ENCODE peak calls at places on chromosomes 3 and 15, in five cellular contexts. One of them, this sample, is unnamed.

GRCh38 chr15:48537277-48538113 is 108.0 kb downstream of the FBN1 start:
- DNase-seq in RWPE2: no peak
- DNase-seq in right atrium auricular region: no peak
- DNase-seq in upper lobe of right lung: no peak
- DNase-seq in heart left ventricle: no peak
- DNase-seq in this sample: no peak

GRCh38 chr3:126179825-126180476 is 435 bp downstream of the ALDH1L1 start:
- DNase-seq in heart left ventricle: peak; percentile 85
- DNase-seq in upper lobe of right lung: no peak
- DNase-seq in RWPE2: no peak
- DNase-seq in right atrium auricular region: peak; percentile 76
- DNase-seq in this sample: peak; percentile 89

GRCh38 chr3:186532641-186533072 is 11.5 kb downstream of the CRYGS start:
- DNase-seq in RWPE2: no peak
- DNase-seq in heart left ventricle: no peak
- DNase-seq in upper lobe of right lung: no peak
- DNase-seq in right atrium auricular region: no peak
- DNase-seq in this sample: no peak

GRCh38 chr3:138051946-138052802 is 42.2 kb downstream of the CLDN18 start:
- DNase-seq in upper lobe of right lung: peak; percentile 80
- DNase-seq in RWPE2: no peak
- DNase-seq in right atrium auricular region: no peak
- DNase-seq in heart left ventricle: peak; percentile 51
- DNase-seq in this sample: peak; percentile 88

GRCh38 chr3:58722526-58722925 is 56.0 kb upstream of the FAM3D start:
- DNase-seq in right atrium auricular region: no peak
- DNase-seq in RWPE2: no peak
- DNase-seq in upper lobe of right lung: no peak
- DNase-seq in heart left ventricle: no peak
- DNase-seq in this sample: no peak

GRCh38 chr15:66703540-66703941 is 1.5 kb downstream of the SMAD6 start:
- DNase-seq in right atrium auricular region: no peak
- DNase-seq in heart left ventricle: peak; percentile 56
- DNase-seq in RWPE2: no peak
- DNase-seq in upper lobe of right lung: peak; percentile 77
- DNase-seq in this sample: no peak

GRCh38 chr15:22888120-22888859 is 49.8 kb downstream of the NIPA2 start:
- DNase-seq in RWPE2: peak; percentile 72
- DNase-seq in heart left ventricle: no peak
- DNase-seq in upper lobe of right lung: peak; percentile 22
- DNase-seq in right atrium auricular region: no peak
- DNase-seq in this sample: no peak

GRCh38 chr15:74240002-74240568 is 4.0 kb downstream of the CCDC33 start:
- DNase-seq in RWPE2: peak; percentile 97
- DNase-seq in heart left ventricle: peak; percentile 93
- DNase-seq in right atrium auricular region: peak; percentile 60
- DNase-seq in upper lobe of right lung: peak; percentile 90
- DNase-seq in this sample: peak; percentile 85

GRCh38 chr3:43378066-43378935 is 92.0 kb downstream of the SNRK start:
- DNase-seq in RWPE2: no peak
- DNase-seq in upper lobe of right lung: no peak
- DNase-seq in heart left ventricle: no peak
- DNase-seq in right atrium auricular region: no peak
- DNase-seq in this sample: peak; percentile 85

GRCh38 chr3:183699238-183699947 is 1.8 kb downstream of the YEATS2 start:
- DNase-seq in heart left ventricle: no peak
- DNase-seq in upper lobe of right lung: no peak
- DNase-seq in right atrium auricular region: no peak
- DNase-seq in RWPE2: no peak
- DNase-seq in this sample: peak; percentile 58

GRCh38 chr3:47540281-47540680 is 26.8 kb upstream of the ELP6 start:
- DNase-seq in upper lobe of right lung: no peak
- DNase-seq in RWPE2: no peak
- DNase-seq in heart left ventricle: no peak
- DNase-seq in right atrium auricular region: no peak
- DNase-seq in this sample: no peak

GRCh38 chr15:33310481-33311311 is at the start of gene RYR3:
- DNase-seq in RWPE2: no peak
- DNase-seq in upper lobe of right lung: no peak
- DNase-seq in right atrium auricular region: no peak
- DNase-seq in heart left ventricle: no peak
- DNase-seq in this sample: peak; percentile 89

GRCh38 chr3:183189641-183190040 is 27.1 kb upstream of the LAMP3 start:
- DNase-seq in heart left ventricle: no peak
- DNase-seq in upper lobe of right lung: no peak
- DNase-seq in RWPE2: no peak
- DNase-seq in right atrium auricular region: no peak
- DNase-seq in this sample: no peak

GRCh38 chr3:119582178-119582577 is 2.9 kb downstream of the ADPRH start:
- DNase-seq in heart left ventricle: no peak
- DNase-seq in RWPE2: no peak
- DNase-seq in upper lobe of right lung: no peak
- DNase-seq in right atrium auricular region: no peak
- DNase-seq in this sample: no peak

GRCh38 chr15:92617197-92618037 is 38.2 kb downstream of the FAM174B start:
- DNase-seq in right atrium auricular region: peak; percentile 74
- DNase-seq in heart left ventricle: peak; percentile 74
- DNase-seq in upper lobe of right lung: peak; percentile 77
- DNase-seq in RWPE2: peak; percentile 48
- DNase-seq in this sample: peak; percentile 59

GRCh38 chr15:92247649-92248242 is 145.9 kb upstream of the ST8SIA2 start:
- DNase-seq in upper lobe of right lung: no peak
- DNase-seq in right atrium auricular region: no peak
- DNase-seq in RWPE2: no peak
- DNase-seq in heart left ventricle: no peak
- DNase-seq in this sample: no peak

GRCh38 chr15:69631005-69631404 is 178.4 kb downstream of the RPLP1 start:
- DNase-seq in heart left ventricle: no peak
- DNase-seq in upper lobe of right lung: no peak
- DNase-seq in right atrium auricular region: no peak
- DNase-seq in RWPE2: no peak
- DNase-seq in this sample: no peak

GRCh38 chr3:150613034-150613433 is 9.9 kb downstream of the SELENOT start:
- DNase-seq in RWPE2: no peak
- DNase-seq in right atrium auricular region: no peak
- DNase-seq in heart left ventricle: no peak
- DNase-seq in upper lobe of right lung: no peak
- DNase-seq in this sample: no peak

GRCh38 chr3:16366581-16366980 is 101.6 kb downstream of the OXNAD1 start:
- DNase-seq in heart left ventricle: no peak
- DNase-seq in right atrium auricular region: no peak
- DNase-seq in upper lobe of right lung: no peak
- DNase-seq in RWPE2: no peak
- DNase-seq in this sample: no peak

GRCh38 chr3:163919154-163919553 is 1159.1 kb downstream of the SI start:
- DNase-seq in upper lobe of right lung: no peak
- DNase-seq in heart left ventricle: no peak
- DNase-seq in right atrium auricular region: no peak
- DNase-seq in RWPE2: no peak
- DNase-seq in this sample: no peak
- H3K27ac ChIP-seq in upper lobe of right lung: no peak overlapping the region
- H3K27ac ChIP-seq in heart left ventricle: no peak overlapping the region
- H3K27ac ChIP-seq in right atrium auricular region: no peak overlapping the region
- H3K27ac ChIP-seq in RWPE2: no peak overlapping the region
- H3K27ac ChIP-seq in this sample: no peak overlapping the region

GRCh38 chr15:25620466-25620865 is 181.6 kb upstream of the UBE3A start:
- DNase-seq in RWPE2: no peak
- DNase-seq in right atrium auricular region: no peak
- DNase-seq in heart left ventricle: no peak
- DNase-seq in upper lobe of right lung: no peak
- DNase-seq in this sample: no peak

GRCh38 chr15:25619076-25619475 is 180.3 kb upstream of the UBE3A start:
- DNase-seq in heart left ventricle: no peak
- DNase-seq in upper lobe of right lung: no peak
- DNase-seq in RWPE2: no peak
- DNase-seq in right atrium auricular region: no peak
- DNase-seq in this sample: no peak

GRCh38 chr15:25619761-25620160 is 180.9 kb upstream of the UBE3A start:
- DNase-seq in upper lobe of right lung: no peak
- DNase-seq in right atrium auricular region: no peak
- DNase-seq in RWPE2: no peak
- DNase-seq in heart left ventricle: no peak
- DNase-seq in this sample: no peak

GRCh38 chr15:25616471-25616870 is 177.6 kb upstream of the UBE3A start:
- DNase-seq in upper lobe of right lung: no peak
- DNase-seq in right atrium auricular region: no peak
- DNase-seq in RWPE2: no peak
- DNase-seq in heart left ventricle: no peak
- DNase-seq in this sample: no peak

GRCh38 chr15:25618161-25618560 is 179.3 kb upstream of the UBE3A start:
- DNase-seq in upper lobe of right lung: no peak
- DNase-seq in right atrium auricular region: no peak
- DNase-seq in heart left ventricle: no peak
- DNase-seq in RWPE2: no peak
- DNase-seq in this sample: no peak
- H3K36me3 ChIP-seq in upper lobe of right lung: no peaks in the 10 kb centered on the region
- H3K36me3 ChIP-seq in right atrium auricular region: no peaks in the 10 kb centered on the region
- H3K36me3 ChIP-seq in heart left ventricle: no peaks in the 10 kb centered on the region
- H3K36me3 ChIP-seq in RWPE2: no peaks in the 10 kb centered on the region
- H3K36me3 ChIP-seq in this sample: no peaks in the 10 kb centered on the region

GRCh38 chr3:123656691-123657090 is 71.8 kb upstream of the HACD2 start:
- DNase-seq in upper lobe of right lung: no peak
- DNase-seq in right atrium auricular region: no peak
- DNase-seq in RWPE2: no peak
- DNase-seq in heart left ventricle: no peak
- DNase-seq in this sample: peak; percentile 58
- H3K27ac ChIP-seq in upper lobe of right lung: peak overlapping the region; percentile 80
- H3K27ac ChIP-seq in right atrium auricular region: no peak overlapping the region
- H3K27ac ChIP-seq in RWPE2: no peak overlapping the region
- H3K27ac ChIP-seq in heart left ventricle: no peak overlapping the region
- H3K27ac ChIP-seq in this sample: no peak overlapping the region

GRCh38 chr15:77001351-77001750 is 6.4 kb downstream of the PSTPIP1 start:
- DNase-seq in right atrium auricular region: no peak
- DNase-seq in upper lobe of right lung: peak; percentile 29
- DNase-seq in heart left ventricle: no peak
- DNase-seq in RWPE2: peak; percentile 41
- DNase-seq in this sample: no peak
- H3K36me3 ChIP-seq in right atrium auricular region: no peaks in the 10 kb centered on the region
- H3K36me3 ChIP-seq in upper lobe of right lung: no peaks in the 10 kb centered on the region
- H3K36me3 ChIP-seq in heart left ventricle: no peaks in the 10 kb centered on the region
- H3K36me3 ChIP-seq in RWPE2: no peaks in the 10 kb centered on the region
- H3K36me3 ChIP-seq in this sample: no peaks in the 10 kb centered on the region

GRCh38 chr3:71456826-71457225 is 126.7 kb downstream of the FOXP1 start:
- DNase-seq in RWPE2: no peak
- DNase-seq in upper lobe of right lung: no peak
- DNase-seq in right atrium auricular region: no peak
- DNase-seq in heart left ventricle: no peak
- DNase-seq in this sample: no peak
- H3K27ac ChIP-seq in RWPE2: peak overlapping the region; percentile 13
- H3K27ac ChIP-seq in upper lobe of right lung: peak overlapping the region; percentile 6
- H3K27ac ChIP-seq in right atrium auricular region: no peak overlapping the region
- H3K27ac ChIP-seq in heart left ventricle: no peak overlapping the region
- H3K27ac ChIP-seq in this sample: no peak overlapping the region